ENCODE peak calls at places on chromosomes 2 and 18, in ten cellular contexts. One of them, this sample, is unnamed.

GRCh38 chr2:156891609-156892008 is 365.9 kb upstream of the GALNT5 start:
- DNase-seq in CD4-positive, alpha-beta T cell: no peak
- DNase-seq in fibroblast of the aortic adventitia: no peak
- DNase-seq in AG09309: no peak
- DNase-seq in endodermal cell: no peak
- DNase-seq in Peyer's patch: no peak
- DNase-seq in GM23338: no peak
- DNase-seq in neural crest cell: no peak
- DNase-seq in HFFc6: no peak
- DNase-seq in lung: no peak
- DNase-seq in this sample: no peak

GRCh38 chr18:36828157-36828629 is 609 bp downstream of the TPGS2 start:
- DNase-seq in CD4-positive, alpha-beta T cell: peak; percentile 35
- DNase-seq in fibroblast of the aortic adventitia: peak; percentile 60
- DNase-seq in AG09309: no peak
- DNase-seq in endodermal cell: peak; percentile 78
- DNase-seq in Peyer's patch: no peak
- DNase-seq in GM23338: peak; percentile 70
- DNase-seq in neural crest cell: peak; percentile 13
- DNase-seq in HFFc6: peak; percentile 42
- DNase-seq in lung: peak; percentile 35
- DNase-seq in this sample: no peak

GRCh38 chr18:47932603-47933002 is 2.1 kb upstream of the SMAD2 start:
- DNase-seq in CD4-positive, alpha-beta T cell: no peak
- DNase-seq in fibroblast of the aortic adventitia: no peak
- DNase-seq in AG09309: no peak
- DNase-seq in endodermal cell: no peak
- DNase-seq in Peyer's patch: no peak
- DNase-seq in GM23338: peak; percentile 43
- DNase-seq in neural crest cell: no peak
- DNase-seq in HFFc6: no peak
- DNase-seq in lung: no peak
- DNase-seq in this sample: no peak

GRCh38 chr2:11716689-11717321 is 29.6 kb upstream of the LPIN1 start:
- DNase-seq in CD4-positive, alpha-beta T cell: no peak
- DNase-seq in fibroblast of the aortic adventitia: peak; percentile 87
- DNase-seq in AG09309: no peak
- DNase-seq in endodermal cell: no peak
- DNase-seq in Peyer's patch: no peak
- DNase-seq in GM23338: no peak
- DNase-seq in neural crest cell: no peak
- DNase-seq in HFFc6: peak; percentile 3
- DNase-seq in lung: no peak
- DNase-seq in this sample: no peak

GRCh38 chr18:47285456-47285855 is 34.0 kb upstream of the SKOR2 start:
- DNase-seq in CD4-positive, alpha-beta T cell: no peak
- DNase-seq in fibroblast of the aortic adventitia: no peak
- DNase-seq in AG09309: no peak
- DNase-seq in endodermal cell: no peak
- DNase-seq in Peyer's patch: no peak
- DNase-seq in GM23338: no peak
- DNase-seq in neural crest cell: no peak
- DNase-seq in HFFc6: no peak
- DNase-seq in lung: no peak
- DNase-seq in this sample: peak; percentile 15

GRCh38 chr18:23573948-23574431 is 12.3 kb downstream of the NPC1 start:
- DNase-seq in CD4-positive, alpha-beta T cell: no peak
- DNase-seq in fibroblast of the aortic adventitia: peak; percentile 80
- DNase-seq in AG09309: no peak
- DNase-seq in endodermal cell: peak; percentile 73
- DNase-seq in Peyer's patch: no peak
- DNase-seq in GM23338: peak; percentile 37
- DNase-seq in neural crest cell: no peak
- DNase-seq in HFFc6: peak; percentile 55
- DNase-seq in lung: peak; percentile 70
- DNase-seq in this sample: peak; percentile 64

GRCh38 chr2:193428336-193428818 is 1233.6 kb upstream of the TMEFF2 start:
- DNase-seq in CD4-positive, alpha-beta T cell: no peak
- DNase-seq in fibroblast of the aortic adventitia: no peak
- DNase-seq in AG09309: no peak
- DNase-seq in endodermal cell: no peak
- DNase-seq in Peyer's patch: no peak
- DNase-seq in GM23338: peak; percentile 30
- DNase-seq in neural crest cell: no peak
- DNase-seq in HFFc6: no peak
- DNase-seq in lung: no peak
- DNase-seq in this sample: no peak

GRCh38 chr2:232008907-232009638 is 47.6 kb downstream of the DIS3L2 start:
- DNase-seq in CD4-positive, alpha-beta T cell: no peak
- DNase-seq in fibroblast of the aortic adventitia: no peak
- DNase-seq in AG09309: no peak
- DNase-seq in endodermal cell: no peak
- DNase-seq in Peyer's patch: no peak
- DNase-seq in GM23338: peak; percentile 46
- DNase-seq in neural crest cell: no peak
- DNase-seq in HFFc6: peak; percentile 1
- DNase-seq in lung: no peak
- DNase-seq in this sample: no peak

GRCh38 chr2:84459028-84459943 is at the start of gene SUCLG1:
- DNase-seq in CD4-positive, alpha-beta T cell: peak; percentile 83
- DNase-seq in fibroblast of the aortic adventitia: peak; percentile 79
- DNase-seq in AG09309: peak; percentile 29
- DNase-seq in endodermal cell: peak; percentile 91
- DNase-seq in Peyer's patch: peak; percentile 88
- DNase-seq in GM23338: peak; percentile 88
- DNase-seq in neural crest cell: peak; percentile 79
- DNase-seq in HFFc6: peak; percentile 71
- DNase-seq in lung: peak; percentile 86
- DNase-seq in this sample: peak; percentile 89
- TF ChIP-seq CTCF in CD4-positive, alpha-beta T cell: no peak
- TF ChIP-seq CTCF in fibroblast of the aortic adventitia: no peak
- TF ChIP-seq CTCF in AG09309: no peak
- TF ChIP-seq CTCF in endodermal cell: no peak
- TF ChIP-seq CTCF in Peyer's patch: no peak
- TF ChIP-seq CTCF in GM23338: no peak
- TF ChIP-seq CTCF in neural crest cell: no peak
- TF ChIP-seq CTCF in HFFc6: no peak
- TF ChIP-seq CTCF in lung: no peak
- TF ChIP-seq CTCF in this sample: no peak

GRCh38 chr2:101147971-101148370 is 3.2 kb downstream of the TBC1D8 start:
- DNase-seq in CD4-positive, alpha-beta T cell: no peak
- DNase-seq in fibroblast of the aortic adventitia: no peak
- DNase-seq in AG09309: no peak
- DNase-seq in endodermal cell: no peak
- DNase-seq in Peyer's patch: no peak
- DNase-seq in GM23338: no peak
- DNase-seq in neural crest cell: no peak
- DNase-seq in HFFc6: no peak
- DNase-seq in lung: no peak
- DNase-seq in this sample: no peak

GRCh38 chr2:101151141-101151858 is at the start of gene TBC1D8:
- DNase-seq in CD4-positive, alpha-beta T cell: peak; percentile 67
- DNase-seq in fibroblast of the aortic adventitia: peak; percentile 75
- DNase-seq in AG09309: no peak
- DNase-seq in endodermal cell: peak; percentile 95
- DNase-seq in Peyer's patch: peak; percentile 92
- DNase-seq in GM23338: peak; percentile 91
- DNase-seq in neural crest cell: peak; percentile 78
- DNase-seq in HFFc6: peak; percentile 58
- DNase-seq in lung: peak; percentile 88
- DNase-seq in this sample: peak; percentile 93

GRCh38 chr2:101148777-101149176 is 2.4 kb downstream of the TBC1D8 start:
- DNase-seq in CD4-positive, alpha-beta T cell: no peak
- DNase-seq in fibroblast of the aortic adventitia: no peak
- DNase-seq in AG09309: no peak
- DNase-seq in endodermal cell: no peak
- DNase-seq in Peyer's patch: no peak
- DNase-seq in GM23338: no peak
- DNase-seq in neural crest cell: no peak
- DNase-seq in HFFc6: no peak
- DNase-seq in lung: no peak
- DNase-seq in this sample: no peak

GRCh38 chr2:101150306-101151140 is 659 bp downstream of the TBC1D8 start:
- DNase-seq in CD4-positive, alpha-beta T cell: no peak
- DNase-seq in fibroblast of the aortic adventitia: no peak
- DNase-seq in AG09309: no peak
- DNase-seq in endodermal cell: peak; percentile 82
- DNase-seq in Peyer's patch: peak; percentile 72
- DNase-seq in GM23338: peak; percentile 57
- DNase-seq in neural crest cell: peak; percentile 17
- DNase-seq in HFFc6: no peak
- DNase-seq in lung: no peak
- DNase-seq in this sample: no peak

DNA sequence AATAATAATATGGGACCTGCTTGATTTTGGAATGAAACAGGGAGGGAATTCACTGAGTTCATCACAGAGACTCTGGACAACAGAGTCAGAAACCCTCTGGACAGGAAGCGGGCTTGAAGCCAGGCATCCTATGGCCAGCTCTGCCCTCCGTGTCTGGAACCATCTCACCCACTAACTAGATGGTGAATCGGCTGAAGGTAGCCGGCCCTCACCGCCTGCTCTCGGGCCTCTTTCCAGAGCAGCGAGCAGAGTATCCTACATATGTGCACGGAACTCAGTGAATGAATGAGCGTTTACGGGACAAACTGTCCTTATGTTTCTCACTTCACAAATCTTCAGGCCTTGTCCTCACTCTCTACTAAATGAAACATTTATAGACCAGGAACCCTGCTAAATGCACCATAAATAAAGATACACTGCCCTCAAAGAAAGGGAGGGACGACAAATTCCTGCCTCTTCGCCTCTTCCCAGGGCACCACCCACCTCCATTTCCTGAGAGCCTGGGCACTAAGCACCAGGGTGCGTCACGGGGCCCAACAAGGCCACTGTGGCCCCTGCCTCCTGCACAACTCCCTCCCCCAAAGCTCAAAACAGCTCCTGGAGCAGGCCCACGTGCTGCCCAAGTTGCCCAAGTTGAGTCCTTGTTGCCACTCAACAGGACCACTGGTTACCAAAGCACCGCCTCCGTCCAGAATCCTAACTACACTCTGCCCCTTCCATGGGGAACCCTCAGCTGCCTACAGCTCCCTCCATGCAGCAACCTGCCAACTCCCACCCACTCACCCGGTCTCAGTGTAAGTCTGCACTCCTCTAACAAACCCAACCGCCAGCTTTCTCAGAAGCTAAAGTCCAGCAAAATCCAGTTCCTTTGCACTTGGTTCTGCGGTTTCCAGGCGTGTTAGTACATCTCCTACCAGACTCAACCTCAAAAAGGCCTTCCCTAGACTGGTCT is 1.7 kb downstream of the TBC1D8 start:
- DNase-seq in CD4-positive, alpha-beta T cell: no peak
- DNase-seq in fibroblast of the aortic adventitia: peak; percentile 20
- DNase-seq in AG09309: no peak
- DNase-seq in endodermal cell: peak; percentile 68
- DNase-seq in Peyer's patch: no peak
- DNase-seq in GM23338: peak; percentile 32
- DNase-seq in neural crest cell: no peak
- DNase-seq in HFFc6: no peak
- DNase-seq in lung: no peak
- DNase-seq in this sample: no peak
- TF ChIP-seq CTCF in CD4-positive, alpha-beta T cell: no peak
- TF ChIP-seq CTCF in fibroblast of the aortic adventitia: no peak
- TF ChIP-seq CTCF in AG09309: no peak
- TF ChIP-seq CTCF in endodermal cell: no peak
- TF ChIP-seq CTCF in Peyer's patch: no peak
- TF ChIP-seq CTCF in GM23338: no peak
- TF ChIP-seq CTCF in neural crest cell: no peak
- TF ChIP-seq CTCF in HFFc6: no peak
- TF ChIP-seq CTCF in lung: no peak
- TF ChIP-seq CTCF in this sample: no peak

DNA sequence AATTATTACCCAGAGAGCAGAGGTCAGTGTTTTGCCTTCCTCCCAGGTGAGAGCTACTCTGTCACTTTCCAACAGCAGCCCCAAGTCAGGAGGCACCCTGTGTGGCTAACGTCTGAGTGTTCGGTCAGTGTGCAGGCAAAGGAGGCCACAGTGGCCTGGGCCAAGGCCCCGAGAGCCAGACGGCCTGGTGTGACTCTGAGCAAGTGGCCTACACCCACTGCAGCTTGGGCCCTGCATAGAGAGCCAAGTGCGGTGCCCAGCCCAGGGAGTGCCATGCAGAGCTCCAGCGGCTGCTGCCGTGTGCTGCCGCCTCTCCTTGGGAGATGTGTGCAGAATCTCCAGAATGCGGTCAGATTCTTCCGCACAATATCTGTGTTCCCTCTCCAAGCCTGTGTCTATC is 70.4 kb downstream of the GNAL start:
- DNase-seq in CD4-positive, alpha-beta T cell: no peak
- DNase-seq in fibroblast of the aortic adventitia: no peak
- DNase-seq in AG09309: no peak
- DNase-seq in endodermal cell: no peak
- DNase-seq in Peyer's patch: no peak
- DNase-seq in GM23338: no peak
- DNase-seq in neural crest cell: no peak
- DNase-seq in HFFc6: no peak
- DNase-seq in lung: no peak
- DNase-seq in this sample: no peak
- TF ChIP-seq CTCF in CD4-positive, alpha-beta T cell: no peak
- TF ChIP-seq CTCF in fibroblast of the aortic adventitia: no peak
- TF ChIP-seq CTCF in AG09309: no peak
- TF ChIP-seq CTCF in endodermal cell: no peak
- TF ChIP-seq CTCF in Peyer's patch: no peak
- TF ChIP-seq CTCF in GM23338: no peak
- TF ChIP-seq CTCF in neural crest cell: no peak
- TF ChIP-seq CTCF in HFFc6: no peak
- TF ChIP-seq CTCF in lung: no peak
- TF ChIP-seq CTCF in this sample: no peak

GRCh38 chr2:119175517-119175916 is 17.0 kb upstream of the C1QL2 start:
- DNase-seq in CD4-positive, alpha-beta T cell: no peak
- DNase-seq in fibroblast of the aortic adventitia: no peak
- DNase-seq in AG09309: no peak
- DNase-seq in endodermal cell: no peak
- DNase-seq in Peyer's patch: no peak
- DNase-seq in GM23338: no peak
- DNase-seq in neural crest cell: no peak
- DNase-seq in HFFc6: no peak
- DNase-seq in lung: no peak
- DNase-seq in this sample: no peak

GRCh38 chr2:119173556-119174060 is 15.1 kb upstream of the C1QL2 start:
- DNase-seq in CD4-positive, alpha-beta T cell: no peak
- DNase-seq in fibroblast of the aortic adventitia: no peak
- DNase-seq in AG09309: no peak
- DNase-seq in endodermal cell: no peak
- DNase-seq in Peyer's patch: no peak
- DNase-seq in GM23338: no peak
- DNase-seq in neural crest cell: no peak
- DNase-seq in HFFc6: no peak
- DNase-seq in lung: no peak
- DNase-seq in this sample: no peak

GRCh38 chr2:119177171-119177837 is 18.8 kb upstream of the C1QL2 start:
- DNase-seq in CD4-positive, alpha-beta T cell: no peak
- DNase-seq in fibroblast of the aortic adventitia: no peak
- DNase-seq in AG09309: no peak
- DNase-seq in endodermal cell: no peak
- DNase-seq in Peyer's patch: no peak
- DNase-seq in GM23338: no peak
- DNase-seq in neural crest cell: no peak
- DNase-seq in HFFc6: no peak
- DNase-seq in lung: no peak
- DNase-seq in this sample: no peak

GRCh38 chr2:119174993-119175347 is 16.4 kb upstream of the C1QL2 start:
- DNase-seq in CD4-positive, alpha-beta T cell: no peak
- DNase-seq in fibroblast of the aortic adventitia: no peak
- DNase-seq in AG09309: no peak
- DNase-seq in endodermal cell: no peak
- DNase-seq in Peyer's patch: no peak
- DNase-seq in GM23338: no peak
- DNase-seq in neural crest cell: no peak
- DNase-seq in HFFc6: no peak
- DNase-seq in lung: no peak
- DNase-seq in this sample: no peak

DNA sequence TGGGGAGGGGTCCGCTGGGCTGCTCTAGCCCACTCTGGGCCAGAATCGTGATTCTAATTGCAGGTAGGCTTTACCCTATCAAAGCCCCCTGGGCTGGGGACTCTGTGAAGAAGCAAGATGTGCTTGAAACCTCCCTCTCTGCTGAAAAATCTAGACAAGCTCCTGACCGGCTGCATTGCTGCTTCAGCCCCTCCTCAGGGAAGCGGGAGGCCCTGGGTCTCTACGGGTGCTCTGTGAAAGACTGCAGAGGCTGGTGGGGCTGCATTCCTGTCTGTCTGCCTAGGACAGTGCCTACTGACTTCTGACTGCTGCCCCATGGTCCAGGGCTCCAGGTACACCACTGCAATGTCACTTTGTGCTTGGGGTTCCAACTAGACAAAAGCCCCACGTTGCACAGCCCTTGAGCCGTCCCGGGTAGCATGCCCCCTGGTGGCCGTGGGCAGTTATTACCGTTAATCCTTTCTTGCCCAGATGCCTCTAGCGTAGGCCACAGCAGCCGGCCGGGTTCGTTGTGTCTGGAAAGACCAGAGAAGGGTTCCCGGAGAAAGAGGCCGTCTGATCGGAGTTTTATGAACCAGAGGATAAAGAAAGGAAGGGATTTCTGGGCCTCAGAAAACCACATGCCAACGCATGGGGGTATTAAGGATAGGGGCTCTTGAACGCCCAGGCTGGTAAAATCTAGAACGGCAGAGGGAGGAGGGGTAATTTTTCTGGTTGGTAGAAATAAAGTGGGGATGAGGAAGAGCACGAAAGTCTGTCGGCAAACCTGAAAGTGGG is 15.9 kb upstream of the C1QL2 start:
- DNase-seq in CD4-positive, alpha-beta T cell: peak; percentile 66
- DNase-seq in fibroblast of the aortic adventitia: peak; percentile 25
- DNase-seq in AG09309: no peak
- DNase-seq in endodermal cell: peak; percentile 91
- DNase-seq in Peyer's patch: peak; percentile 64
- DNase-seq in GM23338: peak; percentile 86
- DNase-seq in neural crest cell: peak; percentile 71
- DNase-seq in HFFc6: no peak
- DNase-seq in lung: peak; percentile 38
- DNase-seq in this sample: no peak
- TF ChIP-seq CTCF in CD4-positive, alpha-beta T cell: peak; percentile 90
- TF ChIP-seq CTCF in fibroblast of the aortic adventitia: peak; percentile 77
- TF ChIP-seq CTCF in AG09309: peak; percentile 75
- TF ChIP-seq CTCF in endodermal cell: peak; percentile 87
- TF ChIP-seq CTCF in Peyer's patch: no peak
- TF ChIP-seq CTCF in GM23338: peak; percentile 88
- TF ChIP-seq CTCF in neural crest cell: peak; percentile 80
- TF ChIP-seq CTCF in HFFc6: peak; percentile 94
- TF ChIP-seq CTCF in lung: peak; percentile 37
- TF ChIP-seq CTCF in this sample: peak; percentile 69